ENCODE peak calls at places on chromosome 18, in four cellular contexts. H is IMR-90, I is trophoblast cell, U is neuronal stem cell. A is an unnamed sample.

GRCh38 chr18:39675358-39675757 is 2109.8 kb upstream of the CELF4 start:
- DNase-seq in H (peak; percentile 59), I (no peak), U (no peak), A (no peak)

GRCh38 chr18:78487649-78488048 is 492.0 kb upstream of the SALL3 start:
- DNase-seq in H (no peak), I (no peak), U (no peak), A (no peak)

GRCh38 chr18:48974304-48975220 is 23.8 kb upstream of the SMAD7 start:
- DNase-seq in H (no peak), I (no peak), U (no peak), A (peak; percentile 65)

GRCh38 chr18:71287268-71287667 is 998.4 kb downstream of the SOCS6 start:
- DNase-seq in H (no peak), I (no peak), U (no peak), A (no peak)

GRCh38 chr18:42137671-42138375 is 182.8 kb downstream of the PIK3C3 start:
- DNase-seq in H (no peak), I (no peak), U (no peak), A (no peak)

GRCh38 chr18:41324020-41324791 is 630.8 kb upstream of the PIK3C3 start:
- DNase-seq in H (peak; percentile 17), I (peak; percentile 71), U (no peak), A (no peak)

GRCh38 chr18:49613141-49613641 is 51.3 kb downstream of the LIPG start:
- DNase-seq in H (no peak), I (no peak), U (peak; percentile 71), A (peak; percentile 95)

GRCh38 chr18:46641917-46642316 is 15.1 kb downstream of the LOXHD1 start:
- DNase-seq in H (no peak), I (no peak), U (no peak), A (no peak)

GRCh38 chr18:48813833-48814489 is 136.8 kb downstream of the SMAD7 start:
- DNase-seq in H (no peak), I (no peak), U (no peak), A (peak; percentile 95)

GRCh38 chr18:74631242-74632087 is 33.8 kb downstream of the ZNF407 start:
- DNase-seq in H (peak; percentile 92), I (no peak), U (no peak), A (no peak)

GRCh38 chr18:2589345-2590060 is 18.1 kb downstream of the NDC80 start:
- DNase-seq in H (no peak), I (no peak), U (no peak), A (peak; percentile 2)

GRCh38 chr18:75244336-75244735 is 33.7 kb downstream of the TSHZ1 start:
- DNase-seq in H (no peak), I (no peak), U (no peak), A (peak; percentile 55)

GRCh38 chr18:65235966-65236634 is 514.7 kb upstream of the CDH7 start:
- DNase-seq in H (no peak), I (no peak), U (no peak), A (peak; percentile 30)

GRCh38 chr18:13006731-13007550 is 15.8 kb downstream of the CEP192 start:
- DNase-seq in H (no peak), I (no peak), U (no peak), A (no peak)

GRCh38 chr18:22394428-22394827 is 23.3 kb downstream of the CTAGE1 start:
- DNase-seq in H (no peak), I (no peak), U (no peak), A (no peak)

GRCh38 chr18:29979884-29980283 is 1062.7 kb downstream of the DSC3 start:
- DNase-seq in H (no peak), I (no peak), U (peak; percentile 6), A (no peak)

GRCh38 chr18:12027480-12027879 is 46.2 kb downstream of the IMPA2 start:
- DNase-seq in H (no peak), I (no peak), U (no peak), A (no peak)

GRCh38 chr18:10476430-10476829 is 22.0 kb downstream of the APCDD1 start:
- DNase-seq in H (peak; percentile 37), I (no peak), U (no peak), A (no peak)

GRCh38 chr18:49447810-49448745 is 12.4 kb downstream of the DYM start:
- DNase-seq in H (peak; percentile 70), I (peak; percentile 53), U (no peak), A (peak; percentile 91)

GRCh38 chr18:49673281-49673680 is 111.4 kb downstream of the LIPG start:
- DNase-seq in H (no peak), I (no peak), U (no peak), A (no peak)

GRCh38 chr18:2547477-2548087 is 23.7 kb downstream of the METTL4 start:
- DNase-seq in H (peak; percentile 71), I (no peak), U (peak; percentile 24), A (peak; percentile 53)

GRCh38 chr18:22214731-22215528 is 45.5 kb downstream of the GATA6 start:
- DNase-seq in H (peak; percentile 57), I (no peak), U (no peak), A (no peak)

GRCh38 chr18:48860276-48861180 is 90.2 kb downstream of the SMAD7 start:
- DNase-seq in H (no peak), I (no peak), U (peak; percentile 82), A (peak; percentile 86)

GRCh38 chr18:9941108-9941507 is 27.3 kb downstream of the VAPA start:
- DNase-seq in H (no peak), I (no peak), U (no peak), A (no peak)

GRCh38 chr18:79405019-79405780 is 9.5 kb downstream of the NFATC1 start:
- DNase-seq in H (no peak), I (no peak), U (no peak), A (no peak)

GRCh38 chr18:48670751-48671560 is 132.1 kb downstream of the CTIF start:
- DNase-seq in H (no peak), I (no peak), U (no peak), A (no peak)

GRCh38 chr18:3624818-3625716 is 175.1 kb downstream of the TGIF1 start:
- DNase-seq in H (peak; percentile 98), I (peak; percentile 82), U (no peak), A (peak; percentile 89)

GRCh38 chr18:3626927-3627240 is 176.9 kb downstream of the TGIF1 start:
- DNase-seq in H (no peak), I (no peak), U (no peak), A (no peak)

GRCh38 chr18:3625717-3626091 is 175.7 kb downstream of the TGIF1 start:
- DNase-seq in H (peak; percentile 19), I (no peak), U (no peak), A (no peak)

GRCh38 chr18:3623769-3624545 is 174.0 kb downstream of the TGIF1 start:
- DNase-seq in H (peak; percentile 98), I (peak; percentile 95), U (peak; percentile 83), A (peak; percentile 98)

GRCh38 chr18:3624546-3624817 is 174.5 kb downstream of the TGIF1 start:
- DNase-seq in H (no peak), I (no peak), U (no peak), A (no peak)
- H2BK120ac ChIP-seq in H (peak overlapping the region; percentile 100), I (peak overlapping the region; percentile 90), U (no peak overlapping the region), A (peak overlapping the region; percentile 88)

DNA sequence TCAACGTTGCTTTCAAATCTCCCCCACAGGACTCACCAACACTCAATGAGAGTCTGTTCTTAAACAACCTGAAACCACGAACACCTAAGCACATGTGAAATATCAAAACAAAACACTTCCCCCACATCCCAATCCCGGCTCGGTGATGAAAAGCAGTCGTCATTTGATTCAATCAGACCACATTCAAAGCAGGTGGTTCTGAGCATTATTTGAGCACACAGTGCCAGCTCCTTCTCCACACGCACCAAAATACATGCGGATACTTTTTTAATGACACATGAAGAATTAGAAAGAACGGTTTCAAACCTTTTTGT is 98.3 kb downstream of the TCF4 start:
- DNase-seq in H (peak; percentile 55), I (no peak), U (no peak), A (no peak)
- H2BK120ac ChIP-seq in H (peak overlapping the region; percentile 28), I (no peak overlapping the region), U (no peak overlapping the region), A (no peak overlapping the region)

DNA sequence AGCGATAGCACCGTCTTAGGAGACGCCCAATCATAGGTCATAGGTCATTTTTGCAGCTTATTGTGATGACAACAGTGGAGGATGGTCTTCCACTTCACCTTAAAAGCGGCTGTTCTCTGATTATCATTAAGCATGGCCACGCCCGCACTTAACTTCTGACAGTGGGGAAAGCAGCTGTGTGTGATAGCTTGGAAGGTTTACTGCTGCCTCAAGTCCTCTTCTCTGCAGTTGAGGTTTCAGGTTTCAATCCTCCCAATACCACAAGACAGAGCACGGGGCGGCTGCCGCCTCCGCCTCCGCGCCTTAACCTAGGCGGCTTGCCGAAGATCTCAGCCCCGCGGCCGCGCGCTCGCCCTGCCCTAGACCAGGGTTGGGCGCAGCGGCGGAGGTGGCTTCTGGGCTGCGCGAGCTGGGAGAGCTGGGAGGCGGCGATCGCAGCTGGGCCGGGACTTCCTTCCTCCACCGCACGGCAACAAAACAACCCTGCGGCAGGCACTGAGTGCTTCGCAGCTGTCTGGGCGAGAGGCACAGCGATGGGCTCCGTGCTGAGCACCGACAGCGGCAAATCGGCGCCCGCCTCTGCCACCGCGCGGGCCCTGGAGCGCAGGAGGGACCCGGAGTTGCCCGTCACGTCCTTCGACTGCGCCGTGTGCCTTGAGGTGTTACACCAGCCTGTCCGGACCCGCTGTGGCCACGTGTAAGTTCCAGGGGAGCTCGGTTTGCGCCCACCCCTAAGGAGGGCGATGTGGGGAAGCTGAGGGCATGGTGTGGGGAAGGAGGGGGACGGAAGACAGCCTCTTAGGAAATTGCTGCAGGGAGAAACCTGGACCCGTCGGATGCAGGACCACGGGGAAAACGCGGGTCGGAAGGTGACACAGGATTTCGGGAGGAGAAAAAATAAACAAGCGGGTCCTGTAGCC is at the start of gene RNF125:
- DNase-seq in H (peak; percentile 68), I (peak; percentile 65), U (peak; percentile 87), A (peak; percentile 98)
- H2BK120ac ChIP-seq in H (no peak within 1 kb of the TSS), I (no peak within 1 kb of the TSS), U (no peak within 1 kb of the TSS), A (peak within 1 kb of the TSS; percentile 55)

DNA sequence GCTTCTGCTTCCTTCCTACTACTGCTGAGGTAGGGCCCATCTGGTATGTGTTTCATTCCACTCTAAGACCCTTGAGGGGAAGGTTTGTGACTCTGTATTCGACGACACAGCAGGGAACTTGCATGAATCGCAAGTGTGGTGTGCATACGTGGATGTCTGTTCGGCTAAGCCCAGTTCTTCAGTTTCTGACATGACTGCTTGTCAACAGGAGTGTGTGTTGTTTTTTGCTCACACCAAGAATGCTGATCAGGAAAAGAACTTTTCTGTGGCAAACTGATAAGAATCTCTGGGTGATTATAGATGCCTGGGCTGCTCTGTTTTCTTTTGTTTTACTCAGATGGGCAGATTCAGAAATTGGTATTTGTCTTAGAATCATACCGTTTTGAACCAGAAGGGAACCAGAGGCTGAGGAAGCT is 22.0 kb downstream of the TNFRSF11A start:
- DNase-seq in H (no peak), I (no peak), U (no peak), A (peak; percentile 69)
- H2BK120ac ChIP-seq in H (no peak overlapping the region), I (no peak overlapping the region), U (no peak overlapping the region), A (no peak overlapping the region)

GRCh38 chr18:6777509-6777908 is 48.0 kb downstream of the ARHGAP28 start:
- DNase-seq in H (no peak), I (no peak), U (no peak), A (no peak)

GRCh38 chr18:6782861-6783260 is 53.3 kb downstream of the ARHGAP28 start:
- DNase-seq in H (no peak), I (peak; percentile 7), U (no peak), A (peak; percentile 45)

GRCh38 chr18:6778459-6778858 is 48.9 kb downstream of the ARHGAP28 start:
- DNase-seq in H (no peak), I (no peak), U (no peak), A (peak; percentile 29)

GRCh38 chr18:6781846-6782245 is 52.3 kb downstream of the ARHGAP28 start:
- DNase-seq in H (peak; percentile 65), I (no peak), U (no peak), A (no peak)

GRCh38 chr18:6781179-6781714 is 51.7 kb downstream of the ARHGAP28 start:
- DNase-seq in H (no peak), I (no peak), U (no peak), A (peak; percentile 67)
- H2BK120ac ChIP-seq in H (peak overlapping the region; percentile 86), I (peak overlapping the region; percentile 67), U (peak overlapping the region; percentile 11), A (no peak overlapping the region)

A was measured in mesendoderm.